ENCODE peak calls at places on chromosomes 1 and 21, in four cellular contexts. B, X, U and A are unnamed samples.

GRCh38 chr1:38586993-38587646 is 272.5 kb downstream of the RRAGC start:
- DNase-seq in B (no peak), X (peak), U (peak), A (no peak)

GRCh38 chr21:20997633-20998455 is at the start of gene NCAM2:
- DNase-seq in B (peak), X (peak), U (no peak), A (peak)

GRCh38 chr1:245177071-245177900 is 22.5 kb downstream of the KIF26B start:
- DNase-seq in B (no peak), X (no peak), U (no peak), A (no peak)

GRCh38 chr1:244053831-244054230 is 2.7 kb downstream of the ZBTB18 start:
- DNase-seq in B (no peak), X (no peak), U (no peak), A (no peak)

GRCh38 chr1:15345711-15346355 is 63.9 kb upstream of the EFHD2 start:
- DNase-seq in B (no peak), X (peak), U (no peak), A (peak)

GRCh38 chr1:67834246-67834877 is 1.1 kb upstream of the GNG12 start:
- DNase-seq in B (no peak), X (no peak), U (no peak), A (no peak)

GRCh38 chr1:64499966-64500365 is 30.0 kb downstream of the CACHD1 start:
- DNase-seq in B (no peak), X (no peak), U (no peak), A (no peak)

GRCh38 chr21:41992576-41992975 is 17.6 kb downstream of the ZBTB21 start:
- DNase-seq in B (no peak), X (no peak), U (no peak), A (no peak)

GRCh38 chr1:1345384-1345783 is 3.8 kb downstream of the DVL1 start:
- DNase-seq in B (no peak), X (no peak), U (no peak), A (no peak)

GRCh38 chr1:168129933-168130332 is 6.8 kb downstream of the GPR161 start:
- DNase-seq in B (no peak), X (no peak), U (no peak), A (no peak)

GRCh38 chr1:117346206-117346928 is 20.9 kb upstream of the MAN1A2 start:
- DNase-seq in B (no peak), X (no peak), U (no peak), A (no peak)

GRCh38 chr1:207925210-207925609 is 14.3 kb upstream of the CD34 start:
- DNase-seq in B (no peak), X (peak), U (no peak), A (peak)

GRCh38 chr1:91827094-91828006 is 58.6 kb downstream of the TGFBR3 start:
- DNase-seq in B (no peak), X (peak), U (no peak), A (no peak)

GRCh38 chr1:12184008-12184681 is 17.4 kb downstream of the TNFRSF1B start:
- DNase-seq in B (peak), X (peak), U (no peak), A (peak)

GRCh38 chr1:62462370-62462769 is 25.5 kb downstream of the USP1 start:
- DNase-seq in B (no peak), X (no peak), U (no peak), A (no peak)

GRCh38 chr1:162144268-162144667 is 74.8 kb downstream of the NOS1AP start:
- DNase-seq in B (no peak), X (no peak), U (no peak), A (no peak)

GRCh38 chr1:180863158-180863775 is 49.4 kb upstream of the KIAA1614 start:
- DNase-seq in B (no peak), X (no peak), U (no peak), A (no peak)

GRCh38 chr1:98733782-98734112 is 72.2 kb downstream of the SNX7 start:
- DNase-seq in B (no peak), X (no peak), U (no peak), A (no peak)

GRCh38 chr1:67793562-67793961 is 39.7 kb downstream of the GNG12 start:
- DNase-seq in B (no peak), X (no peak), U (no peak), A (no peak)

GRCh38 chr1:203328714-203329122 is 22.2 kb downstream of the FMOD start:
- DNase-seq in B (no peak), X (peak), U (no peak), A (no peak)

DNA sequence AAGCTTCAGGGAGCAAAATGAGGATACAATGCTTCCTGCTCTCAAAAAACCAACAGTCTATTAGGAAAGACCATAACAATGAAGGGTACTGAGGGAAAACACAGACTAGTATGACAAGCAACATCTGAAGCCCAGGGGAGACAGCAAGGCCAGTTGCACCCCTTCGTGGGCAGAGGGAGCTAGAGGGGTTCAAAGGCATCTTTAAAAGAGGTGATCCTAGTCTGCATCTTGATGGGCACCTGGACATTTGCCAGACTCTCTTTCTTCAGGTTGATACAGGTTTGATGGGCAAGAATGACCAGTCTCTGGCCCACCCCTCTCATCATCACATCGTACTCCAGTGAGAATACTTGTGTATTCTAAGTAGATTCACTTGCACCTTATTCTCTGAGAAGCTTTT is 177.7 kb downstream of the VAV3 start:
- DNase-seq in B (no peak), X (no peak), U (no peak), A (no peak)
- TF ChIP-seq EP300 in B (no peak), X (no peak), U (no peak), A (no peak)

DNA sequence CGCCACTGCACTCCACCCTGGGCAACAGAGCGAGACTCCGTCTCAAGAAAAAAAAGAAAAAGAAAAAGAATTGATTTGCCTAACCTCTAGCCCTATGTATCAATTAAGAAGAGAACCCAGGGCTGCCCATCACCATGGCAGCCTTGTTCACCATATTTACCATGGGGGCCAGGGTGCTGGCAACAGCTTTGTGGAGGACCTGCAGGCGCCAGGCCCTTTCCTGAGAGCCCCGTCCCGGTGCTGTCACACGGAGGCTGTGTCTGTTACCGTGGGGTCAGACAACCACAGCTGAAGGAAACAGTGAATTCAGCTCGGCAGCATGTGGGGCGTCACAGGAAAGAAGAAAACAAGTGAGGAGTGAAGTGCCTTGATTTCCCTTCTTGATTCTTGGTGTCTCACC is 6.5 kb upstream of the NBL1 start:
- DNase-seq in B (no peak), X (no peak), U (no peak), A (no peak)
- TF ChIP-seq EP300 in B (no peak), X (no peak), U (no peak), A (no peak)

GRCh38 chr1:154490327-154490726 is 11.7 kb upstream of the TDRD10 start:
- DNase-seq in B (no peak), X (no peak), U (no peak), A (no peak)
- TF ChIP-seq EP300 in B (no peak), X (no peak), U (no peak), A (no peak)

DNA sequence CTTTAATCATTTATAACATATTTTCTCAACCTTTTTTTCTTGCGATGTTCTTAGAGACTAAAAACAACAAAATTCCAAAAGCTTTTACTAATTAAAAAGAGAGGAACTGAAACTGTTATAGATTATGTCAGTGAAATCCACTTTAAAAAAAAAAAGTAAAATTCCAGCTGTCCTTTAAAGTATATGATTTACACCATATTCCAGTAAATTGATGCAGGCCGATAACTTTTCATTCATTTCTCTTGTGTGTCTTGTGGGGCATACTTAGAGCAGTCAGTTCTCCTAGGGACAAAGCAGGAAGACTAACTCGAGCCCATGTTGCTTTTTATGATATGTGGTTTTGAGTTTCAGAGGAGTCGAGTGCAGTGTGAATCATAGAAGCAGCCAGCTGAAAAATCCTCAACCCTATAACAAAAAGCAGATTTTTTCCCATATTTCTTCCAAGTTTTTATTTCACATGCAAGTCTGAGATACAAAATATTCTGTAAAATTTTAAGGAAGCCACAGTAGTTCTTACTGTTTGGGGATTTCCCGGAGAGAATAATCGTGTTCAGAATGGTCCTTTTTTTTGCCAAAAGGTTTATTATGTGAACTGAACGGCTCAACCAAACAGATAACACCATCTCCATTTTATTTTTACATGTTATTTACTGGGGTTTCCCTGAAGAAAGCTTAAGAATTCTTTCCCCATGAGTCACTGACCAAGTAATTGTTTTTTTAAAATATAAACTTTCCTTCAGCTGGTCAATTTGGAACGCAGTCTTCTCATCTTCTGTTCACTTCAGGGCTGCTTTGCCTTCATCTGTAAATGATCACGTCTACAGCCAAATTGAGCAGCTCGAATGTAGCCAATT is 77.0 kb upstream of the C1orf105 start:
- DNase-seq in B (no peak), X (no peak), U (no peak), A (no peak)
- TF ChIP-seq EP300 in B (no peak), X (no peak), U (peak), A (no peak)

GRCh38 chr1:175618559-175618958 is 124.8 kb downstream of the TNR start:
- DNase-seq in B (no peak), X (no peak), U (no peak), A (no peak)
- TF ChIP-seq EP300 in B (no peak), X (no peak), U (no peak), A (no peak)

GRCh38 chr1:216576246-216576645 is 147.0 kb downstream of the ESRRG start:
- DNase-seq in B (no peak), X (no peak), U (no peak), A (no peak)
- TF ChIP-seq EP300 in B (no peak), X (no peak), U (no peak), A (no peak)

DNA sequence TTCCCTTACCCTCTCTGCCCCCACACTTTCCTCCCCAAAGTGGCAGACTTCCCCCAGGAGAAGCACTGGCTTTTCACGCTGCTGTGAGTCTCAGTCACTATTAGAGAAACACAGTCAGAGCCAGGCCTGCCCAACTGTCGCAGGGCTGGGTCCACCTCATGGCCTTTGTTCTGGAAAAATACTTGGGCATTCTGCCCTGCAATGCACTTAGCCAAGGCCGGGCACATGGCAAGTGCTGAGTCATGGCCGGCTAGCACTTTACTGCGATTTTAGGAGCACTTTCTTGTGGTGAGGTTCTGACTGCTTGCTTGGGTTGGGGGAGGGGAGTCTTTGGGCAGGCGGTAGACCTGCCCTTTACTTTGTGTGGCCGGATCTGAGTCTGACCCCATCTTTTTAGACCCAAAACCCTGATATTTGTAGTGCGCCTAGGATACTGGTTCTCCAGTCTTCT is 7.7 kb downstream of the EPHX1 start:
- DNase-seq in B (peak), X (peak), U (no peak), A (peak)
- TF ChIP-seq EP300 in B (no peak), X (peak), U (no peak), A (peak)

GRCh38 chr1:219312967-219313366 is 139.3 kb downstream of the LYPLAL1 start:
- DNase-seq in B (no peak), X (no peak), U (no peak), A (no peak)

GRCh38 chr1:219308367-219308766 is 134.7 kb downstream of the LYPLAL1 start:
- DNase-seq in B (no peak), X (no peak), U (no peak), A (no peak)

GRCh38 chr1:219304227-219305226 is 130.8 kb downstream of the LYPLAL1 start:
- DNase-seq in B (no peak), X (no peak), U (no peak), A (no peak)

GRCh38 chr1:219313961-219314360 is 140.3 kb downstream of the LYPLAL1 start:
- DNase-seq in B (no peak), X (no peak), U (no peak), A (no peak)

DNA sequence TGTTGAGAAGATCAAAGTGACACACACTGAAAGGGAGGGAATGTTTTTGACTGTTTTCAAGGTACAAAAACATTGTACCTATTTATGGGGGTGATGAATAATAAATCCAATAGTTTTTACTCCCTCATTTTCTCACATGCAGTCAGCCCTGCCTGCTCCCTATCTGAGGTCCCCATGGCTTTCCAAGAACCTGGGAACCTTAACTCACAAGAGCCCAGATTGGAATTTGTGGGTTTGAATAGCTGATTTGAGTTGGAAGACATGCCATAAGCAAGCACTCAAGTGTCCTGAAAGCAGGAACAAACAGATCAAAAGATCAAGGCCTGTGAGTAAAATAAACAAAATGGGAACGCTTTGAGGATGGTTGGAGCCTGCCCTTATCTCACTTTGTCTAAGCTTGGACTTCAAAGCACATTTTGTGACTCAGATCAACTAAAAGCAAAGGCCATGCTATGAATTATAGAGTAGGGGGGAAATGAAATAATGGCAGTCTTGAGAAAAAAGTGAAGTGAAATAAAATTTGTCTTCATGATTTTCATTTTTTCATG is 136.6 kb downstream of the LYPLAL1 start:
- DNase-seq in B (peak), X (no peak), U (no peak), A (no peak)
- TF ChIP-seq EP300 in B (no peak), X (no peak), U (no peak), A (no peak)